ENCODE peak calls at places on chromosomes 11 and 22, in seven cellular contexts. N is CD4-positive, CD25-positive, alpha-beta regulatory T cell; K is spleen; H is left ventricle myocardium inferior; Q is foreskin fibroblast; L is lower lobe of right lung; B is fibroblast of the aortic adventitia. Y is an unnamed sample.

GRCh38 chr11:67626970-67627369 is 2.8 kb downstream of the NUDT8 start:
- DNase-seq in B (no peak), L (no peak), H (no peak), K (peak; percentile 69), Q (no peak), N (no peak), Y (no peak)

GRCh38 chr11:67352546-67353316 is 615 bp downstream of the POLD4 start:
- DNase-seq in B (no peak), Q (peak; percentile 51), N (no peak), H (peak; percentile 42), K (peak; percentile 96), L (peak; percentile 82), Y (no peak)

GRCh38 chr11:121669422-121669821 is 216.7 kb upstream of the SORL1-AS1 start:
- DNase-seq in K (no peak), Q (no peak), B (no peak), N (no peak), L (no peak), H (no peak), Y (no peak)

GRCh38 chr11:123504401-123504800 is 74.3 kb downstream of the GRAMD1B start:
- DNase-seq in N (no peak), B (no peak), Q (no peak), H (no peak), L (no peak), K (no peak), Y (no peak)

GRCh38 chr11:1876361-1877063 is 15.2 kb downstream of the PRR33 start:
- DNase-seq in N (no peak), L (peak; percentile 52), K (peak; percentile 87), B (peak; percentile 41), H (peak; percentile 85), Q (peak; percentile 67), Y (no peak)

GRCh38 chr11:45288395-45288794 is 2.3 kb upstream of the SYT13 start:
- DNase-seq in H (no peak), N (no peak), Q (no peak), L (no peak), K (no peak), B (no peak), Y (no peak)

GRCh38 chr11:114174712-114175495 is 115.4 kb downstream of the ZBTB16 start:
- DNase-seq in H (no peak), B (no peak), L (no peak), K (no peak), N (no peak), Q (no peak), Y (no peak)

GRCh38 chr22:19565921-19566598 is 41.9 kb upstream of the CLDN5 start:
- DNase-seq in H (no peak), Q (peak; percentile 18), L (no peak), N (no peak), B (no peak), K (no peak), Y (no peak)

GRCh38 chr11:48036466-48036865 is 56.1 kb downstream of the PTPRJ start:
- DNase-seq in N (no peak), H (no peak), B (peak; percentile 76), K (no peak), Q (peak; percentile 57), L (no peak), Y (no peak)

GRCh38 chr11:130209128-130209932 is 49.7 kb downstream of the ST14 start:
- DNase-seq in L (peak; percentile 37), Q (peak; percentile 23), N (no peak), B (no peak), H (no peak), K (no peak), Y (no peak)

GRCh38 chr11:69638941-69639681 is 1.8 kb upstream of the CCND1 start:
- DNase-seq in K (peak; percentile 91), Q (peak; percentile 99), L (peak; percentile 95), N (no peak), B (peak; percentile 96), H (peak; percentile 94), Y (no peak)

GRCh38 chr22:35170716-35171697 is 86.3 kb upstream of the HMGXB4 start:
- DNase-seq in Q (no peak), B (no peak), N (no peak), L (no peak), K (no peak), H (no peak), Y (no peak)

GRCh38 chr11:127653071-127653470 is 652.5 kb upstream of the KIRREL3 start:
- DNase-seq in Q (no peak), N (no peak), K (no peak), L (no peak), B (no peak), H (no peak), Y (no peak)

GRCh38 chr11:71481101-71481960 is 28.3 kb downstream of the NADSYN1 start:
- DNase-seq in L (no peak), H (no peak), B (no peak), Q (no peak), K (peak; percentile 52), N (no peak), Y (no peak)

GRCh38 chr11:69288883-69289242 is 5.1 kb upstream of the MYEOV start:
- DNase-seq in Q (no peak), B (no peak), N (no peak), L (no peak), H (no peak), K (no peak), Y (no peak)

GRCh38 chr11:60370811-60371297 is 7.5 kb upstream of the MS4A7 start:
- DNase-seq in L (no peak), K (no peak), B (no peak), N (no peak), H (no peak), Q (peak; percentile 1), Y (no peak)

GRCh38 chr11:8652140-8652539 is 30.3 kb downstream of the TRIM66 start:
- DNase-seq in L (no peak), B (peak; percentile 97), K (no peak), H (no peak), N (no peak), Q (peak; percentile 98), Y (no peak)

GRCh38 chr22:39418696-39419095 is 19.1 kb downstream of the TAB1 start:
- DNase-seq in N (no peak), K (peak; percentile 27), H (no peak), Q (no peak), B (no peak), L (no peak), Y (no peak)

GRCh38 chr11:13461291-13461690 is 1.7 kb downstream of the BTBD10 start:
- DNase-seq in Q (no peak), K (no peak), N (no peak), L (no peak), B (no peak), H (no peak), Y (no peak)

GRCh38 chr22:26998134-26998533 is 340.7 kb downstream of the MIAT start:
- DNase-seq in K (no peak), N (no peak), B (no peak), H (no peak), Q (no peak), L (no peak), Y (no peak)

GRCh38 chr22:39353346-39353745 is 3.6 kb downstream of the SYNGR1 start:
- DNase-seq in N (no peak), K (no peak), H (no peak), L (no peak), Q (peak; percentile 63), B (no peak), Y (no peak)

GRCh38 chr22:37714634-37715033 is 17.8 kb downstream of the TRIOBP start:
- DNase-seq in Q (no peak), B (no peak), L (no peak), H (no peak), N (no peak), K (no peak), Y (no peak)

GRCh38 chr11:87215236-87215635 is 177.5 kb downstream of the TMEM135 start:
- DNase-seq in L (no peak), B (no peak), Q (no peak), H (no peak), K (no peak), N (no peak), Y (no peak)
- H3K4me3 ChIP-seq in L (no peak overlapping the region), B (no peak overlapping the region), Q (no peak overlapping the region), H (no peak overlapping the region), K (no peak overlapping the region), N (no peak overlapping the region), Y (no peak overlapping the region)

GRCh38 chr11:125372088-125372487 is 124.0 kb downstream of the FEZ1 start:
- DNase-seq in L (no peak), H (no peak), K (peak; percentile 40), N (no peak), B (no peak), Q (no peak), Y (no peak)
- H3K4me3 ChIP-seq in L (no peak overlapping the region), H (no peak overlapping the region), K (no peak overlapping the region), N (no peak overlapping the region), B (no peak overlapping the region), Q (no peak overlapping the region), Y (no peak overlapping the region)

DNA sequence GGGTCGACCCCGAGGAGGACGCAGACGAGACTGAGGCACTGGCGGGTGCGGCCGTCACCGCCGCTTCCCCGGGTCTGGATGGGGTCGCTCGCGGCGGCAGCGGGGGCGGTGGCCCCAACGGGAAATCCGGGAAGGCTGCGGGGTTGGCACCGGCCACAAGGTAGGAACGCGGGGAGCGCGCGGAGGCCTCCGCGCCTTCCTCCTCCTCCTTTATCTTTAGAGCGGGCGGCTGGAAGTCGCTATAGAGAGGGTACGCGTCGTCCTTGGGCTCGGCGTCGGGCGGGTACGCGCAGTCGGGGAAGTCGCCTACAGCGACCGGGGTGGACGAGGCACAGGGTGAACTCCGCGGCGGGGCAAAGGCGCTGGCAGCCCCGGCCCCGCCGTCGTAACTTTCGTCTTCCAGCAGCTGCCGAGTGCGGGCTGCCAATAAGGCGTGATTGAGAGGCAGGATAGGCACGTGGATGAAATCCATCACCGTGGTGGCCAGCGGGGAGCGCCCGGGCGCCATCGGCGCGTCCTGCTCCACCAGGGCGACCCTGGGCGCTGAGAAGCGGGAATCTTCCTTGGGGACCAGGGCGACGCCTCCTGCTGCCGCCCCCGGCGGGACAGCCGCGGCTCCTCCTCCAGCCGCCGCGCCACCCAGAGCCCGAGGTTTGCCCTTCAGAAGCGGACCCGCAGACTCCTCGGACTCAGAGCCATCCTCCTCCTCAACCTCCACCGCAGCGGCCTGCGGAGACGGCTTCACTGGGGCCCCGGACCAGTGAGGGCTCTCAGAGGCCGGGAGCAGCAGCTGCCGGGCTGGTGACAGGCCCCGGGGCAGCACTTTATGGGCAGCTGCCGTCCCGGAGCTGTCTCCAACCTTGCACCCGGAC is 1.7 kb downstream of the PGR start:
- DNase-seq in B (no peak), H (peak; percentile 33), Q (peak; percentile 3), L (peak; percentile 45), N (no peak), K (peak; percentile 72), Y (no peak)
- H3K4me3 ChIP-seq in B (peak overlapping the region; percentile 54), H (peak overlapping the region; percentile 79), Q (peak overlapping the region; percentile 24), L (peak overlapping the region; percentile 58), N (no peak overlapping the region), K (peak overlapping the region; percentile 45), Y (no peak overlapping the region)

DNA sequence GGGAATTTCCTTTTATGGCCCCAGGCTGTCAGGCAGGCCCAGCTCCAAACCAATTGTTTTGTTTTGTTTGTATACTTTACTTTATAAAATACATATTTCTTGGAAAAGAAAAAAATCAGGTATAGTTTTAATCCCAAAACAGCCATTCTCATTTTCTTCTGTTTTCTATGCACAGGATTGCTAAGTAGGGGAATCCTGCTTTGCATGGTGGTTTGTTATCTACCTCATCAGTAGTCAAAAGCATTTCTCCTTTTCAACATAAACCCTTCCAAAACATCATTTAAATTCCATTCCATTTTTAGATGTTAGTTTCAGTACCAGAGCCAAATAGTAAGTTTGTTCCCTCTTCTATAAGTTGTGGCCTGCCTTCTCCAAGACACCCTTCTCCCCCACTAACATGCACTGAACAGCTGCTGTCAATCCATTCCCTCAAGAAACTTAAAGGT is 3.6 kb downstream of the ILK start:
- DNase-seq in N (no peak), K (no peak), B (no peak), L (no peak), H (no peak), Q (no peak), Y (no peak)
- H3K4me3 ChIP-seq in N (peak overlapping the region; percentile 54), K (no peak overlapping the region), B (peak overlapping the region; percentile 23), L (peak overlapping the region; percentile 86), H (peak overlapping the region; percentile 90), Q (peak overlapping the region; percentile 32), Y (no peak overlapping the region)

GRCh38 chr11:117871784-117872183 is 4.7 kb downstream of the FXYD6 start:
- DNase-seq in N (no peak), B (no peak), H (no peak), K (no peak), Q (no peak), L (no peak), Y (no peak)
- H3K4me3 ChIP-seq in N (no peak overlapping the region), B (no peak overlapping the region), H (no peak overlapping the region), K (no peak overlapping the region), Q (no peak overlapping the region), L (no peak overlapping the region), Y (no peak overlapping the region)

Y was measured in naive thymus-derived CD4-positive, alpha-beta T cell.